ENCODE peak calls at places on chromosomes 16 and 17, in nine cellular contexts. R, I, L, C, V, M, F, K and S are unnamed samples.

GRCh38 chr16:19291459-19291858 is 5.9 kb downstream of the CLEC19A start:
- DNase-seq in M (no peak), C (no peak), L (no peak), K (no peak), I (no peak), V (no peak), R (no peak), F (no peak), S (peak)

GRCh38 chr16:27110524-27110896 is 43.8 kb downstream of the C16orf82 start:
- DNase-seq in K (no peak), M (no peak), L (no peak), F (no peak), C (no peak), R (no peak), I (no peak), V (no peak), S (no peak)

GRCh38 chr17:30393491-30393890 is 14.8 kb downstream of the CPD start:
- DNase-seq in M (no peak), C (no peak), F (no peak), L (no peak), V (no peak), K (no peak), I (no peak), R (no peak), S (no peak)

GRCh38 chr16:56812884-56813283 is 52.1 kb upstream of the SLC12A3 start:
- DNase-seq in M (no peak), V (no peak), L (no peak), F (no peak), C (no peak), K (no peak), R (no peak), I (no peak), S (no peak)

GRCh38 chr16:2858245-2859025 is 465 bp upstream of the PRSS22 start:
- DNase-seq in L (no peak), M (peak), F (no peak), R (no peak), V (no peak), I (no peak), K (peak), C (no peak), S (no peak)

GRCh38 chr17:17514993-17515920 is 19.1 kb upstream of the RASD1 start:
- DNase-seq in M (no peak), C (no peak), K (no peak), R (no peak), L (no peak), I (no peak), V (no peak), F (no peak), S (no peak)

GRCh38 chr17:16287563-16288027 is 65.7 kb downstream of the CENPV start:
- DNase-seq in C (no peak), I (no peak), V (peak), F (no peak), R (no peak), L (peak), M (peak), K (peak), S (no peak)

GRCh38 chr17:38620551-38621277 is 15.0 kb upstream of the SRCIN1 start:
- DNase-seq in M (peak), I (no peak), V (no peak), F (no peak), C (no peak), L (no peak), R (no peak), K (no peak), S (no peak)

DNA sequence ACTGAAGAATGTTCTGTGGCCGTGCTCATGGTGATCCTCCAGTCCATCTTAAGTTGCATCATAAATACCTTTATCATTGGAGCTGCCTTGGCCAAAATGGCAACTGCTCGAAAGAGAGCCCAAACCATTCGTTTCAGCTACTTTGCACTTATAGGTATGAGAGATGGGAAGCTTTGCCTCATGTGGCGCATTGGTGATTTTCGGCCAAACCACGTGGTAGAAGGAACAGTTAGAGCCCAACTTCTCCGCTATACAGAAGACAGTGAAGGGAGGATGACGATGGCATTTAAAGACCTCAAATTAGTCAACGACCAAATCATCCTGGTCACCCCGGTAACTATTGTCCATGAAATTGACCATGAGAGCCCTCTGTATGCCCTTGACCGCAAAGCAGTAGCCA is 36.8 kb upstream of the KCNJ2 start:
- DNase-seq in R (no peak), M (no peak), C (no peak), L (no peak), F (no peak), V (no peak), I (no peak), K (no peak), S (no peak)
- H3K27ac ChIP-seq in R (no peak), M (no peak), C (no peak), L (no peak), F (no peak), V (no peak), I (no peak), K (no peak), S (no peak)

GRCh38 chr16:85187002-85187401 is 74.7 kb upstream of the CIBAR2 start:
- DNase-seq in F (peak), I (peak), M (no peak), R (no peak), V (no peak), L (no peak), K (no peak), C (peak), S (peak)

GRCh38 chr16:85185701-85186100 is 73.4 kb upstream of the CIBAR2 start:
- DNase-seq in F (no peak), R (no peak), M (no peak), V (no peak), I (no peak), K (no peak), C (no peak), L (no peak), S (no peak)

GRCh38 chr16:85188822-85189672 is 76.8 kb upstream of the CIBAR2 start:
- DNase-seq in V (no peak), K (no peak), C (no peak), M (no peak), I (no peak), F (no peak), L (no peak), R (no peak), S (no peak)

GRCh38 chr16:85187886-85188285 is 75.6 kb upstream of the CIBAR2 start:
- DNase-seq in R (no peak), I (no peak), C (no peak), V (no peak), K (no peak), F (no peak), L (no peak), M (no peak), S (no peak)

GRCh38 chr16:85187447-85187846 is 75.2 kb upstream of the CIBAR2 start:
- DNase-seq in F (no peak), R (no peak), I (no peak), L (no peak), C (no peak), V (no peak), K (no peak), M (no peak), S (no peak)
- TF ChIP-seq CTCF in F (no peak), R (no peak), I (no peak), L (no peak), C (no peak), V (no peak), K (no peak), M (no peak), S (no peak)

DNA sequence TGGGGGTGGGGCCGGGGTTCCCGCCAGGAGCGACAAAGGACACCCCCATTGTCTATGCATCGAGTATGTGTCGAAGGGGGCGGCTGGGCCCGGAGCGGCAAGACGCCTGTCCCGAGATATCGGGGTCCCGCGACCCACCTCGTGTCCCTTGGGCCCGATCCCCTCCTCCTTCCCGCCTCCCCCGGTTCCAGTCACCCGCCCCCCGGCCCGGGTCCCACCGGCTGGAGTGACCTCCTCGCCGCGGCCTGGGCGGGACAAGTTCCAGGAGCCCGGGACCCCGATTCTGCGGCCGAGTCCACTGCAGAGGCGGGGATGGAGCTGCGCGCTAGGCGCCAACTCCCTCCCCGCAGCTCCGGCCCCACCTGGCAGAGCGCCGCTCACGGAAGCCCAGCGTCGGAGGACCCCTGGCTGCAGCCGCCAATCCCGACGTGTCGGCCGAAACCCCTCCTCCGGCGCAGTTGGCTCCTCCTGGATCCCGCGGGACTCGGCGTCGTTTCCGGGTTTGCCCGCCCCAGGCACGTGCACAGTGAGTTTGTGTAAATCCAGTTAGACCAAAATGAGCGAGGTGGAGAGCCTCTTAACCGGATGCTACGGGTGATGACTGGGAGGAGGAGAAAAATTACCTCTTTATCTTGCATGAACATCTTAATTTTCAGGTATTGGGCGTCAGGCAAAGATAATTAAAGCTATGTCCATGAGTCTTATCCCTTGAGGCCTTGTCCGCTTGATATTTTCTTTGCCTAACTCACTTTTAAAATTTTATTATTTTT is at the start of gene NMRAL1:
- DNase-seq in K (peak), R (peak), V (peak), C (peak), L (peak), F (peak), I (peak), M (peak), S (peak)
- TF ChIP-seq POLR2A in K (peak), R (peak), V (peak), C (peak), L (peak), F (peak), I (peak), M (peak), S (no peak)

DNA sequence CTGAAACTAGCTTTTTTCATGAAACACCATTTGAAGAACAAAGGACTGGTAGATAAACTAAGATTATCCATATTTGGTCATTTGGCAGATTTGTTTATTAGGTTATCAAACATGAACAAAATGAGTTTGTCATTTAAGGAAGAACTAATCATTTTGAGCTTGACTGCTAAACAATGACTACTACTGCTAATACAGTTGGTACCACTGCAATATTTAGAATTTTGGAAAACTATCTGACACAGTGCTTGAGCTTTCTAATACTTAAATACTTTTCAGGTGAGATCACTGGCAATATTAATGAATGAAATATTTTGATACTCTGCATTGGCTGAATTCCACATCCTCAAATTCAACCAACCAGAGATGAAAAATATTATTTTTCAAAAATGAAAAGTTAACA is 47.2 kb downstream of the MED13 start:
- DNase-seq in F (no peak), K (no peak), M (no peak), C (no peak), I (no peak), L (no peak), V (no peak), R (no peak), S (no peak)
- H3K27ac ChIP-seq in F (no peak), K (no peak), M (no peak), C (no peak), I (no peak), L (no peak), V (no peak), R (no peak), S (no peak)

GRCh38 chr16:11797166-11797956 is at the start of gene ZC3H7A:
- DNase-seq in L (peak), R (peak), M (peak), C (peak), F (peak), V (peak), I (peak), K (peak), S (peak)
- TF ChIP-seq CTCF in L (peak), R (peak), M (peak), C (peak), F (peak), V (peak), I (peak), K (peak), S (peak)

GRCh38 chr16:12580809-12581208 is 222.9 kb downstream of the CPPED1 start:
- DNase-seq in L (no peak), R (no peak), M (no peak), V (no peak), C (no peak), K (no peak), I (no peak), F (peak), S (no peak)
- TF ChIP-seq POLR2A in L (no peak), R (no peak), M (no peak), V (no peak), C (no peak), K (no peak), I (no peak), F (no peak), S (no peak)

GRCh38 chr16:68577352-68577853 is 38.3 kb downstream of the ZFP90 start:
- DNase-seq in C (no peak), R (no peak), F (no peak), I (no peak), V (no peak), L (no peak), M (no peak), K (no peak), S (no peak)

GRCh38 chr16:68575082-68575481 is 36.0 kb downstream of the ZFP90 start:
- DNase-seq in I (no peak), K (no peak), F (no peak), R (no peak), L (no peak), M (no peak), V (no peak), C (no peak), S (no peak)

GRCh38 chr16:68574479-68574878 is 35.4 kb downstream of the ZFP90 start:
- DNase-seq in R (no peak), I (no peak), M (no peak), C (no peak), V (no peak), F (no peak), L (no peak), K (no peak), S (no peak)
- H3K27ac ChIP-seq in R (no peak), I (no peak), M (no peak), C (no peak), V (no peak), F (no peak), L (no peak), K (no peak), S (no peak)

GRCh38 chr16:30395155-30395991 is at the start of gene ZNF48:
- DNase-seq in R (peak), M (peak), I (peak), L (no peak), C (peak), F (peak), K (peak), V (peak), S (peak)
- TF ChIP-seq CTCF in R (peak), M (peak), I (peak), L (peak), C (peak), F (no peak), K (no peak), V (peak), S (peak)